ENCODE peak calls at places on chromosomes 16 and 17, in four cellular contexts. F, U, O and L are unnamed samples.

GRCh38 chr17:33297643-33298042 is 4.5 kb upstream of the ASIC2 start:
- DNase-seq in F (no peak), U (no peak), O (no peak), L (no peak)

GRCh38 chr16:85329999-85330693 is 217.9 kb upstream of the CIBAR2 start:
- DNase-seq in F (no peak), U (no peak), O (no peak), L (no peak)

GRCh38 chr16:20510323-20510722 is 59.0 kb downstream of the ACSM2A start:
- DNase-seq in F (no peak), U (no peak), O (no peak), L (no peak)

GRCh38 chr17:49450735-49451134 is 36.1 kb upstream of the PHB1 start:
- DNase-seq in F (no peak), U (no peak), O (peak), L (no peak)

GRCh38 chr17:69969897-69970296 is 105.1 kb upstream of the KCNJ16 start:
- DNase-seq in F (no peak), U (no peak), O (no peak), L (no peak)

GRCh38 chr16:55078699-55079415 is 148.2 kb downstream of the IRX5 start:
- DNase-seq in F (no peak), U (no peak), O (no peak), L (no peak)

GRCh38 chr16:67208525-67208896 is 9.6 kb downstream of the ELMO3 start:
- DNase-seq in F (no peak), U (no peak), O (no peak), L (no peak)

GRCh38 chr16:12411521-12411920 is 392.2 kb downstream of the CPPED1 start:
- DNase-seq in F (no peak), U (no peak), O (no peak), L (no peak)

GRCh38 chr17:30345527-30346075 is 11.7 kb upstream of the TMIGD1 start:
- DNase-seq in F (no peak), U (no peak), O (no peak), L (no peak)

GRCh38 chr17:27631409-27631755 is 394 bp downstream of the LGALS9 start:
- DNase-seq in F (no peak), U (no peak), O (no peak), L (no peak)
- H3K4me3 ChIP-seq in F (no peak), U (no peak), O (no peak), L (no peak)

GRCh38 chr17:47199627-47200324 is 9.4 kb upstream of the MYL4 start:
- DNase-seq in F (no peak), U (no peak), O (no peak), L (no peak)

GRCh38 chr17:47197821-47198220 is 8.7 kb upstream of the CDC27 start:
- DNase-seq in F (no peak), U (no peak), O (no peak), L (no peak)

GRCh38 chr17:47200325-47200663 is 8.9 kb upstream of the MYL4 start:
- DNase-seq in F (no peak), U (no peak), O (no peak), L (no peak)

GRCh38 chr17:47203984-47204721 is 5.0 kb upstream of the MYL4 start:
- DNase-seq in F (no peak), U (no peak), O (peak), L (no peak)

DNA sequence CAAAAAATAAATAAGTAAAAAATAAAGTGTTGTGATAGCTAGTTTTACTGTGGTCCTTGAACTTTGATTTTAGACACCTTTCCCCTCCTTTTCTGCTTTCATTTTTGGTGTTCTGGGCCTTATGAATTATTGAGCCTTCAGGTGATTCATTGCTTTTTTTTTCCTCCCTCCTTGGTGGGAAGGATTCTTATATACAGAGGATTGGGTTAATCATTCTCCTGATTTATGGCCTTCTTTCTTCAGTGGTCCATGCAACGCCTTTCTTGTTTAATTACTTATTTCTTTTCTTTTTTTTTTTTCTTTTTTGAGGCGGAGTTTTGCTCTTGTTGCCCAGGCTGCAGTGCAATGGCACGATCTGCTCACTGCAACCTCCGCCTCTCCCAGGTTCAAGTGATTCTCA is 8.0 kb upstream of the MYL4 start:
- DNase-seq in F (no peak), U (no peak), O (no peak), L (no peak)
- TF ChIP-seq CTCF in F (no peak), U (no peak), O (no peak), L (no peak)

GRCh38 chr16:2231016-2231931 is 5.0 kb upstream of the DNASE1L2 start:
- DNase-seq in F (no peak), U (no peak), O (no peak), L (no peak)

GRCh38 chr16:2232094-2232990 is 3.9 kb upstream of the DNASE1L2 start:
- DNase-seq in F (no peak), U (no peak), O (no peak), L (no peak)

GRCh38 chr16:2229602-2230250 is 6.3 kb downstream of the E4F1 start:
- DNase-seq in F (no peak), U (no peak), O (no peak), L (no peak)

GRCh38 chr16:2229091-2229490 is 5.7 kb downstream of the E4F1 start:
- DNase-seq in F (no peak), U (no peak), O (no peak), L (no peak)

DNA sequence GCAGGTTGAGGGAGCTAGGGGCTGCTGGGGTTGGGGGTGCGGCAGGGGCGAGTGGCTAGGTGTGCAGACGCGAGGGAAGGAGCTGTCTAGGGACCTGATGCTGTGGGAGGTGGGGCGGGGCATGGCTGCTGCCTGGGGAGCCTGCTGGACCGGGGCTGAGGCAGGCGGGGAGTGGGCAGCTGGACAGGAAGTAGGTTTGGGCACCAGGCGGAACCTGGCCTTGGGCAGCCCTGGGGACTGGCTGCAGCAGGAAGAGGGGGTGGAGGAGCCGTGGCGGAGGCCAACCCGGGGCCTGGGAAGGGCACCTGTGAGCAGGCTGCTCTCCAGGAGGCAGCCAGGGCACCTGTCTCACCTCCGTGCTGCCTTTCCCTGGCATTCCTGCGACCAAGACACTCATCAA is 5.9 kb upstream of the DNASE1L2 start:
- DNase-seq in F (no peak), U (no peak), O (no peak), L (no peak)
- H3K4me3 ChIP-seq in F (no peak), U (no peak), O (no peak), L (no peak)

GRCh38 chr16:68364601-68364998 is 53.8 kb downstream of the PRMT7 start:
- DNase-seq in F (no peak), U (no peak), O (no peak), L (no peak)
- TF ChIP-seq CTCF in F (no peak), U (peak), O (peak), L (peak)

GRCh38 chr17:81095608-81095888 is 60.6 kb downstream of the BAIAP2 start:
- DNase-seq in F (no peak), U (no peak), O (no peak), L (no peak)

GRCh38 chr17:81093576-81094223 is 58.7 kb downstream of the BAIAP2 start:
- DNase-seq in F (no peak), U (no peak), O (no peak), L (no peak)

GRCh38 chr17:81096741-81097133 is 61.8 kb downstream of the BAIAP2 start:
- DNase-seq in F (peak), U (no peak), O (no peak), L (no peak)

GRCh38 chr17:81094224-81094743 is 59.3 kb downstream of the BAIAP2 start:
- DNase-seq in F (no peak), U (no peak), O (no peak), L (no peak)

DNA sequence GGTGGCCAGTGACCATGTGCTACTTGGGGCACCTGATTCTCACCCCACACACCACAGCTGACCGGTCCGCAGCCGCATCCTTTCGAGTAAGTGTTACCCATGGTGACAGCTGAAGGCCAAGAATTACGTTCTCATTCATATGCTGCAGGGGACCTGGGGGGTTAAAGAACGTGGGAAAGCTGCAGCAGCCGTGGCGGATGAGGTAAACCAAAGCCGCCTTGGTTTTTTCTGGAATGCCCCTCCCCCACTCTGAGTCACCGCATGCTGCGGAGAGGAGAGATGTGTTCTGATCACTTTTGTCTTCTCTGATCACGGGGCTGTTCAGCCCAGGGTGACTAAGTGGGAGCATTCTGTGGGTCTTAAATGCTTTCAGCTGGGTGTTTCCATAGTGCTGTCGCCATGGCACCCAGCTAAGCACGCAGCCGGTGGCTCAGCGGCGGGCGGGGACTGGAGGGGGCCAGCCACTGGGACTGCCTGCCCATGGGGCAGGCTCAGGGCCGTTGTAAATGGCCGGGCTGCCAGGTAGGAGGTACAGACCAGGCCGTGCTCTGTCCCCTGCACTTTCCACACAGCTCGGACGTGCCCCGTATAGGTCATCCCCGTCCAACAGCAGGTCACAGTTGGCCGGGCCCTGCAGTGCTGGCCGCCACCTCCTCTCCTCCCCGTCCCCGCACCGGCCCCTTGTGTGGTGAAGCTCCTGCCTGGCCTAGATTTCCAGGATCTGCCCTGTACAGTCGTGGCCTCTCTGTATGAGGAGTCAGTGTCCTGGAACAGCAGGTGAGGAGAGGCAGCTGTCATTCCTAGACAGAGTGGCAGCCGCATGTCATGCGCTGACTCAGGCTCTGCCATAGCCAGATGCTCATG is 60.0 kb downstream of the BAIAP2 start:
- DNase-seq in F (peak), U (peak), O (peak), L (peak)
- H3K4me3 ChIP-seq in F (no peak), U (no peak), O (no peak), L (no peak)

DNA sequence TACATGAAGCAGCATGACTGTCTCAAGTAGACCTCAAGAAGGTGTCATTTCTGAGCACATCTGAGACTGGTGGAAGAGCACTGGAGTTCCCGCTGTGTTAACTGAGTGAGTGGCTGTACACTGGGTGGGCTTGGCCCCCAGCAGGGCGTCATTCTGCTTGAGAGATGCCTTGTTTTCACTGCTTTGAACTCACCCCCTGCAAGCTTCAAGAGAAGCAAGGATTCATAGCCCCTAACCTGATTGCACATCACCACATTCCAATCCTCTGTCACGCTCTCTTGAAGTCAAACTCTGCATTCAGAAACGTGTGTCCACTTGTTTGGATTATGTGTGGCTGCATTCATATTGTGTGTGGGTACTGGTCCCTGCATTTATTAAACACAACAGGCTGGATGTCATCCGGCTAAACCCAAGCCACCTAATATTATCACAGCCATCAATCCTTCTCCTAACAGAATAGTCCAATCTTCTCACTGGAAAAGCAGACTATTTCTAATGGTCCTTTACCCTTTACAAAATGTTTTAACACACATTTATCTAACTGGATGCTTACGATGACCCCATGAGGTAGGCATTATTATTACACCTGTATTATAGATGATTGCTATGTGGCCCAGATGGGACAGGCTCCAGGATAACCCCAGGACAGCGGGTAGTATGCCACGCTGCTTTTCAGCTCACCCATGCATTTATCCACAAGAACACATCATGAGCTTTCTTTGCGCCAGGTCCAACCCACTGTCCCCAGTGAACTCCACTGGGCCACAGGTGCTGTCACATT is 76.3 kb downstream of the USP31 start:
- DNase-seq in F (no peak), U (peak), O (peak), L (no peak)
- TF ChIP-seq CTCF in F (no peak), U (no peak), O (no peak), L (no peak)

DNA sequence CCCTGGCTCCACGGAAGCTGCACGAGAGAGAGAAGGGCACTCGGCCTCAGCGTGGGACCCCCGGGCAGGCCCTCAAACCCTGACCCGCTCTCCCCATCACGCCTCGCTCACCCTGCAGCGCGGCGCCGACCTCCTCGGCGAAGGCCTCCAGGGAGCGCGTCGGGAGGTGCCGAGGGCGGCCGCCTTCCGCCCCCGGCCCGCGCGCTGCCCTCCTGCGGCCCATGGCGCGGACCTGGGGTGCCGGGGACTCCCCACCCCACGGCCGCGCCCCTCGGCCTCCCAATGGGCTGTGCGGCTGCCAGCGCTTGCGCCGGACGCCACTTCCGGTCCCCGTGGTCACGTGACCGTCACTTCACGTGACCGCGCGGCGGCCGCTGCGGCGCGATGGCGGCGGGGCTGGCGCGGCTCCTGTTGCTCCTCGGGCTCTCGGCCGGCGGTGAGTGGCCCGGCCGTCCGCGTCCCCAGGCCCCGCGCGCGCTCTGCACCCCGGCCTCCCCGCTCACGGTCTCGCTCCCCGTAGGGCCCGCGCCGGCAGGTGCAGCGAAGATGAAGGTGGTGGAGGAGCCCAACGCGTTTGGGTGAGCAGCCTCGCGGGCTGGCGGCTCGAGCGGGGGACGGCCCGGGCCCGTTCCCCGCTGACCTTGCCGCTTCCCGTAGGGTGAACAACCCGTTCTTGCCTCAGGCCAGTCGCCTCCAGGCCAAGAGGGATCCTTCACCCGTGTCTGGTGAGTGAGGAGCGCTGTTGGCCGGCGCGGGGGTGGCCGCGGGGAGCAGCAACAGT is at the start of the genes GNPTG and TSR3:
- DNase-seq in F (peak), U (peak), O (peak), L (peak)
- H3K4me3 ChIP-seq in F (peak), U (peak), O (peak), L (peak)

GRCh38 chr17:65554568-65555223 is 6.8 kb downstream of the AXIN2 start:
- DNase-seq in F (peak), U (no peak), O (no peak), L (no peak)
- TF ChIP-seq CTCF in F (peak), U (peak), O (peak), L (peak)

GRCh38 chr17:27743288-27743885 is 56.9 kb downstream of the NOS2 start:
- DNase-seq in F (no peak), U (no peak), O (no peak), L (no peak)
- H3K4me3 ChIP-seq in F (no peak), U (no peak), O (no peak), L (no peak)